ENCODE peak calls at places on chromosome 12, in ten cellular contexts. One of them, this sample, is unnamed.

GRCh38 chr12:96314723-96315122 is 85.5 kb downstream of the CDK17 start:
- DNase-seq in mesenchymal stem cell: no peak
- DNase-seq in naive thymus-derived CD4-positive, alpha-beta T cell: no peak
- DNase-seq in activated CD4-positive, alpha-beta T cell treated with anti-CD3 and anti-CD28 coated beads, Interleukin-2, amount 50 U/mL, for 48 hours: no peak
- DNase-seq in GM18507: no peak
- DNase-seq in mucosa of gallbladder: no peak
- DNase-seq in OCI-M1: no peak
- DNase-seq in mucosa of descending colon: no peak
- DNase-seq in hepatic stellate cell: peak; percentile 8
- DNase-seq in left ventricle myocardium superior: no peak
- DNase-seq in this sample: no peak

GRCh38 chr12:103657331-103657730 is 70.3 kb downstream of the STAB2 start:
- DNase-seq in mesenchymal stem cell: peak; percentile 34
- DNase-seq in naive thymus-derived CD4-positive, alpha-beta T cell: no peak
- DNase-seq in activated CD4-positive, alpha-beta T cell treated with anti-CD3 and anti-CD28 coated beads, Interleukin-2, amount 50 U/mL, for 48 hours: no peak
- DNase-seq in GM18507: no peak
- DNase-seq in mucosa of gallbladder: no peak
- DNase-seq in OCI-M1: no peak
- DNase-seq in mucosa of descending colon: no peak
- DNase-seq in hepatic stellate cell: no peak
- DNase-seq in left ventricle myocardium superior: no peak
- DNase-seq in this sample: no peak

GRCh38 chr12:6827437-6827894 is 741 bp upstream of the P3H3 start:
- DNase-seq in mesenchymal stem cell: peak; percentile 91
- DNase-seq in naive thymus-derived CD4-positive, alpha-beta T cell: peak; percentile 34
- DNase-seq in activated CD4-positive, alpha-beta T cell treated with anti-CD3 and anti-CD28 coated beads, Interleukin-2, amount 50 U/mL, for 48 hours: peak; percentile 78
- DNase-seq in GM18507: no peak
- DNase-seq in mucosa of gallbladder: peak; percentile 83
- DNase-seq in OCI-M1: peak; percentile 89
- DNase-seq in mucosa of descending colon: peak; percentile 76
- DNase-seq in hepatic stellate cell: peak; percentile 96
- DNase-seq in left ventricle myocardium superior: peak; percentile 92
- DNase-seq in this sample: peak; percentile 87

GRCh38 chr12:68910128-68910527 is 22.8 kb downstream of the CPM start:
- DNase-seq in mesenchymal stem cell: peak; percentile 9
- DNase-seq in naive thymus-derived CD4-positive, alpha-beta T cell: no peak
- DNase-seq in activated CD4-positive, alpha-beta T cell treated with anti-CD3 and anti-CD28 coated beads, Interleukin-2, amount 50 U/mL, for 48 hours: no peak
- DNase-seq in GM18507: no peak
- DNase-seq in mucosa of gallbladder: no peak
- DNase-seq in OCI-M1: no peak
- DNase-seq in mucosa of descending colon: no peak
- DNase-seq in hepatic stellate cell: no peak
- DNase-seq in left ventricle myocardium superior: no peak
- DNase-seq in this sample: no peak

GRCh38 chr12:238116-238515 is 24.2 kb upstream of the SLC6A12 start:
- DNase-seq in mesenchymal stem cell: no peak
- DNase-seq in naive thymus-derived CD4-positive, alpha-beta T cell: no peak
- DNase-seq in activated CD4-positive, alpha-beta T cell treated with anti-CD3 and anti-CD28 coated beads, Interleukin-2, amount 50 U/mL, for 48 hours: no peak
- DNase-seq in GM18507: no peak
- DNase-seq in mucosa of gallbladder: no peak
- DNase-seq in OCI-M1: no peak
- DNase-seq in mucosa of descending colon: no peak
- DNase-seq in hepatic stellate cell: no peak
- DNase-seq in left ventricle myocardium superior: no peak
- DNase-seq in this sample: no peak

GRCh38 chr12:102484732-102485069 is 4.3 kb upstream of the IGF1 start:
- DNase-seq in mesenchymal stem cell: no peak
- DNase-seq in naive thymus-derived CD4-positive, alpha-beta T cell: no peak
- DNase-seq in activated CD4-positive, alpha-beta T cell treated with anti-CD3 and anti-CD28 coated beads, Interleukin-2, amount 50 U/mL, for 48 hours: no peak
- DNase-seq in GM18507: no peak
- DNase-seq in mucosa of gallbladder: no peak
- DNase-seq in OCI-M1: no peak
- DNase-seq in mucosa of descending colon: no peak
- DNase-seq in hepatic stellate cell: no peak
- DNase-seq in left ventricle myocardium superior: no peak
- DNase-seq in this sample: no peak

GRCh38 chr12:89856431-89856830 is 147.8 kb upstream of the ATP2B1 start:
- DNase-seq in mesenchymal stem cell: peak; percentile 68
- DNase-seq in naive thymus-derived CD4-positive, alpha-beta T cell: no peak
- DNase-seq in activated CD4-positive, alpha-beta T cell treated with anti-CD3 and anti-CD28 coated beads, Interleukin-2, amount 50 U/mL, for 48 hours: no peak
- DNase-seq in GM18507: peak; percentile 30
- DNase-seq in mucosa of gallbladder: no peak
- DNase-seq in OCI-M1: peak; percentile 78
- DNase-seq in mucosa of descending colon: no peak
- DNase-seq in hepatic stellate cell: peak; percentile 5
- DNase-seq in left ventricle myocardium superior: no peak
- DNase-seq in this sample: no peak

GRCh38 chr12:16950041-16950677 is 344.2 kb upstream of the LMO3 start:
- DNase-seq in mesenchymal stem cell: no peak
- DNase-seq in naive thymus-derived CD4-positive, alpha-beta T cell: no peak
- DNase-seq in activated CD4-positive, alpha-beta T cell treated with anti-CD3 and anti-CD28 coated beads, Interleukin-2, amount 50 U/mL, for 48 hours: no peak
- DNase-seq in GM18507: no peak
- DNase-seq in mucosa of gallbladder: no peak
- DNase-seq in OCI-M1: no peak
- DNase-seq in mucosa of descending colon: no peak
- DNase-seq in hepatic stellate cell: no peak
- DNase-seq in left ventricle myocardium superior: no peak
- DNase-seq in this sample: no peak

GRCh38 chr12:114668905-114669304 is 15.1 kb downstream of the TBX3 start:
- DNase-seq in mesenchymal stem cell: no peak
- DNase-seq in naive thymus-derived CD4-positive, alpha-beta T cell: no peak
- DNase-seq in activated CD4-positive, alpha-beta T cell treated with anti-CD3 and anti-CD28 coated beads, Interleukin-2, amount 50 U/mL, for 48 hours: no peak
- DNase-seq in GM18507: no peak
- DNase-seq in mucosa of gallbladder: no peak
- DNase-seq in OCI-M1: no peak
- DNase-seq in mucosa of descending colon: no peak
- DNase-seq in hepatic stellate cell: no peak
- DNase-seq in left ventricle myocardium superior: no peak
- DNase-seq in this sample: no peak

GRCh38 chr12:92457458-92458195 is 245.2 kb upstream of the PLEKHG7 start:
- DNase-seq in mesenchymal stem cell: no peak
- DNase-seq in naive thymus-derived CD4-positive, alpha-beta T cell: no peak
- DNase-seq in activated CD4-positive, alpha-beta T cell treated with anti-CD3 and anti-CD28 coated beads, Interleukin-2, amount 50 U/mL, for 48 hours: no peak
- DNase-seq in GM18507: no peak
- DNase-seq in mucosa of gallbladder: no peak
- DNase-seq in OCI-M1: no peak
- DNase-seq in mucosa of descending colon: no peak
- DNase-seq in hepatic stellate cell: no peak
- DNase-seq in left ventricle myocardium superior: no peak
- DNase-seq in this sample: no peak

GRCh38 chr12:52513736-52514135 is 6.5 kb downstream of the KRT5 start:
- DNase-seq in mesenchymal stem cell: no peak
- DNase-seq in naive thymus-derived CD4-positive, alpha-beta T cell: no peak
- DNase-seq in activated CD4-positive, alpha-beta T cell treated with anti-CD3 and anti-CD28 coated beads, Interleukin-2, amount 50 U/mL, for 48 hours: no peak
- DNase-seq in GM18507: no peak
- DNase-seq in mucosa of gallbladder: no peak
- DNase-seq in OCI-M1: no peak
- DNase-seq in mucosa of descending colon: no peak
- DNase-seq in hepatic stellate cell: no peak
- DNase-seq in left ventricle myocardium superior: no peak
- DNase-seq in this sample: no peak

GRCh38 chr12:57609781-57610552 is 1.3 kb upstream of the ARHGEF25 start:
- DNase-seq in mesenchymal stem cell: no peak
- DNase-seq in naive thymus-derived CD4-positive, alpha-beta T cell: no peak
- DNase-seq in activated CD4-positive, alpha-beta T cell treated with anti-CD3 and anti-CD28 coated beads, Interleukin-2, amount 50 U/mL, for 48 hours: no peak
- DNase-seq in GM18507: no peak
- DNase-seq in mucosa of gallbladder: no peak
- DNase-seq in OCI-M1: no peak
- DNase-seq in mucosa of descending colon: no peak
- DNase-seq in hepatic stellate cell: no peak
- DNase-seq in left ventricle myocardium superior: peak; percentile 62
- DNase-seq in this sample: peak; percentile 32

GRCh38 chr12:49233842-49234526 is 30.9 kb upstream of the TUBA1C start:
- DNase-seq in mesenchymal stem cell: no peak
- DNase-seq in naive thymus-derived CD4-positive, alpha-beta T cell: peak; percentile 2
- DNase-seq in activated CD4-positive, alpha-beta T cell treated with anti-CD3 and anti-CD28 coated beads, Interleukin-2, amount 50 U/mL, for 48 hours: peak; percentile 8
- DNase-seq in GM18507: no peak
- DNase-seq in mucosa of gallbladder: peak; percentile 37
- DNase-seq in OCI-M1: peak; percentile 89
- DNase-seq in mucosa of descending colon: peak; percentile 81
- DNase-seq in hepatic stellate cell: no peak
- DNase-seq in left ventricle myocardium superior: peak; percentile 58
- DNase-seq in this sample: peak; percentile 68

GRCh38 chr12:13595536-13596450 is 385.6 kb downstream of the GRIN2B start:
- DNase-seq in mesenchymal stem cell: no peak
- DNase-seq in naive thymus-derived CD4-positive, alpha-beta T cell: no peak
- DNase-seq in activated CD4-positive, alpha-beta T cell treated with anti-CD3 and anti-CD28 coated beads, Interleukin-2, amount 50 U/mL, for 48 hours: no peak
- DNase-seq in GM18507: no peak
- DNase-seq in mucosa of gallbladder: no peak
- DNase-seq in OCI-M1: no peak
- DNase-seq in mucosa of descending colon: no peak
- DNase-seq in hepatic stellate cell: no peak
- DNase-seq in left ventricle myocardium superior: no peak
- DNase-seq in this sample: no peak

GRCh38 chr12:126506426-126507182 is 1441.4 kb downstream of the AACS start:
- DNase-seq in mesenchymal stem cell: no peak
- DNase-seq in naive thymus-derived CD4-positive, alpha-beta T cell: no peak
- DNase-seq in activated CD4-positive, alpha-beta T cell treated with anti-CD3 and anti-CD28 coated beads, Interleukin-2, amount 50 U/mL, for 48 hours: no peak
- DNase-seq in GM18507: no peak
- DNase-seq in mucosa of gallbladder: no peak
- DNase-seq in OCI-M1: peak; percentile 54
- DNase-seq in mucosa of descending colon: no peak
- DNase-seq in hepatic stellate cell: no peak
- DNase-seq in left ventricle myocardium superior: no peak
- DNase-seq in this sample: no peak

GRCh38 chr12:6437586-6437985 is 7.2 kb upstream of the CD27 start:
- DNase-seq in mesenchymal stem cell: no peak
- DNase-seq in naive thymus-derived CD4-positive, alpha-beta T cell: no peak
- DNase-seq in activated CD4-positive, alpha-beta T cell treated with anti-CD3 and anti-CD28 coated beads, Interleukin-2, amount 50 U/mL, for 48 hours: no peak
- DNase-seq in GM18507: no peak
- DNase-seq in mucosa of gallbladder: no peak
- DNase-seq in OCI-M1: no peak
- DNase-seq in mucosa of descending colon: no peak
- DNase-seq in hepatic stellate cell: no peak
- DNase-seq in left ventricle myocardium superior: no peak
- DNase-seq in this sample: no peak

GRCh38 chr12:120316798-120317257 is 10.8 kb downstream of the PLA2G1B start:
- DNase-seq in mesenchymal stem cell: no peak
- DNase-seq in naive thymus-derived CD4-positive, alpha-beta T cell: no peak
- DNase-seq in activated CD4-positive, alpha-beta T cell treated with anti-CD3 and anti-CD28 coated beads, Interleukin-2, amount 50 U/mL, for 48 hours: no peak
- DNase-seq in GM18507: no peak
- DNase-seq in mucosa of gallbladder: no peak
- DNase-seq in OCI-M1: peak; percentile 45
- DNase-seq in mucosa of descending colon: no peak
- DNase-seq in hepatic stellate cell: peak; percentile 34
- DNase-seq in left ventricle myocardium superior: no peak
- DNase-seq in this sample: no peak

This sample was measured in psoas muscle.